ENCODE peak calls at places on chromosomes 13 and 19, in seven cellular contexts. X, Z, E, G, Q, I and U are unnamed samples.

GRCh38 chr19:19064098-19064722 is 416 bp downstream of the SLC25A42 start:
- DNase-seq in E (no peak), G (no peak), Z (no peak), Q (no peak), X (no peak), I (no peak), U (no peak)

GRCh38 chr13:113297370-113297871 is 382 bp downstream of the LAMP1 start:
- DNase-seq in Q (no peak), X (peak), G (no peak), I (peak), E (peak), Z (no peak), U (peak)

GRCh38 chr19:6828698-6829633 is 56.5 kb downstream of the VAV1 start:
- DNase-seq in G (no peak), X (peak), I (no peak), Z (no peak), E (peak), Q (no peak), U (peak)

GRCh38 chr13:102901615-102902305 is 55.9 kb downstream of the ERCC5 start:
- DNase-seq in G (no peak), I (no peak), E (no peak), X (no peak), Z (peak), Q (no peak), U (no peak)

GRCh38 chr19:13164370-13165090 is 14.3 kb downstream of the IER2 start:
- DNase-seq in E (peak), X (peak), Q (peak), G (peak), I (peak), Z (peak), U (peak)

GRCh38 chr19:3275068-3275582 is 50.7 kb downstream of the CELF5 start:
- DNase-seq in G (peak), E (peak), Z (no peak), X (peak), I (peak), Q (no peak), U (no peak)

GRCh38 chr13:54709546-54709945 is 1680.9 kb downstream of the OLFM4 start:
- DNase-seq in Q (no peak), I (peak), Z (no peak), X (no peak), E (no peak), G (no peak), U (no peak)

GRCh38 chr19:54415901-54416621 is 797 bp downstream of the TTYH1 start:
- DNase-seq in G (no peak), I (no peak), Z (no peak), X (no peak), E (no peak), Q (peak), U (no peak)

GRCh38 chr19:50817941-50818858 is 5.4 kb downstream of the KLK1 start:
- DNase-seq in I (peak), Z (no peak), X (peak), E (peak), Q (peak), G (peak), U (no peak)

GRCh38 chr13:41601718-41602445 is 144.5 kb downstream of the RGCC start:
- DNase-seq in Z (no peak), G (no peak), X (no peak), Q (no peak), E (no peak), I (peak), U (no peak)

GRCh38 chr13:45257638-45258338 is 56.9 kb upstream of the KCTD4 start:
- DNase-seq in E (no peak), Z (peak), X (no peak), I (no peak), Q (no peak), G (no peak), U (no peak)

GRCh38 chr19:33052352-33052972 is 12.2 kb downstream of the RHPN2 start:
- DNase-seq in I (peak), X (no peak), G (no peak), Q (no peak), Z (peak), E (no peak), U (peak)

GRCh38 chr19:17627921-17628320 is 60.2 kb downstream of the UNC13A start:
- DNase-seq in E (no peak), G (no peak), I (no peak), Q (no peak), Z (no peak), X (no peak), U (no peak)

GRCh38 chr19:17627161-17627560 is 61.0 kb downstream of the UNC13A start:
- DNase-seq in I (no peak), G (no peak), E (no peak), Q (no peak), Z (no peak), X (no peak), U (no peak)

GRCh38 chr19:17633700-17634099 is 54.5 kb downstream of the UNC13A start:
- DNase-seq in I (no peak), Z (no peak), X (no peak), E (no peak), Q (no peak), G (no peak), U (no peak)

GRCh38 chr19:17629760-17630159 is 58.4 kb downstream of the UNC13A start:
- DNase-seq in X (no peak), G (no peak), Q (no peak), E (no peak), I (no peak), Z (no peak), U (no peak)

DNA sequence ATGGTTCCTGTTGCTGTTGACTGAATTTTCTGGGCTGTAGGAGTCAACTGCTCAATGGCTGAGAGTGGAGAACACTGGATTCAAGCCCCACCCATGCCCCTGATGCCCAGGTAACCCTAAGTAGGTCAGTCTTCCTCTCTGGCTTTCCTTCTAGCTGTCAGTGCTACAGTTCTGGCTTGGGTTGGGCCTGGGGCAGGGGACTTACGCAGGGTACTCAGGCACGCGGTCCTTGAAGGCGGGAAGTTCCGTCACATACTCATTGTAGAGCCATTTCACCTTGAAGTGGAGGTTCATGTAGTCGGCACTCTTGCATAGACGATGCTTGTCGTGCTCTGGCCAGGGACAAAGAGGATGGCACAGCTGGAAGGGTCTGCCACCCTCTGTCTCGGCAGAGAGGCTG is 55.6 kb downstream of the UNC13A start:
- DNase-seq in I (no peak), Z (no peak), X (no peak), Q (no peak), E (no peak), G (no peak), U (no peak)
- H4K8ac ChIP-seq in I (no peak), Z (no peak), X (no peak), Q (no peak), E (no peak), G (peak), U (no peak)

GRCh38 chr13:110711778-110712070 is 1.8 kb upstream of the ING1 start:
- DNase-seq in I (peak), Z (no peak), X (no peak), E (no peak), G (no peak), Q (no peak), U (no peak)
- H3K9ac ChIP-seq in I (peak), Z (peak), X (peak), E (peak), G (no peak), Q (peak), U (peak)

DNA sequence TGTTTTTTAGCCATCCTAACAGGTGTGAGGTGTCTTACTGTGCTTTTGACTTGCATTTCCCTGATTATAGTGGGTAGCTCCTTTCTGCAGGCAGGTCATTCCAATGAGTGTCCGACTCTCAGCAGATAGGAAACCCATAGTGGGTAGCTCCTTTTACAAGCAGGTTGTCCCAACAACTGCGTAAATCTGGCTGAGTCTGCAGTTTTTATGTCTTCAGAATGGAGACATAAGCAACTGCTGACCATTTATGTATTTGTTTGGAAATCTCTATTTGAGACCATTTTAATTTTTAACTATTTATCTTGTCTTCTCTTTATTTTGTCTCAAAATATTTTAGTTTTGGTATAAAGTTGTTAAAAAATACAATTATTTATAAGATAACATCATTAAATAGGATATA is 839.4 kb downstream of the SLITRK6 start:
- DNase-seq in Z (no peak), I (no peak), E (no peak), G (no peak), X (no peak), Q (no peak), U (no peak)
- H4K8ac ChIP-seq in Z (no peak), I (no peak), E (no peak), G (no peak), X (no peak), Q (no peak), U (no peak)

GRCh38 chr19:16584825-16585801 is 12.9 kb upstream of the SLC35E1 start:
- DNase-seq in I (no peak), Z (no peak), E (no peak), G (no peak), X (no peak), Q (no peak), U (no peak)
- H3K9ac ChIP-seq in I (peak), Z (no peak), E (peak), G (peak), X (no peak), Q (no peak), U (no peak)

DNA sequence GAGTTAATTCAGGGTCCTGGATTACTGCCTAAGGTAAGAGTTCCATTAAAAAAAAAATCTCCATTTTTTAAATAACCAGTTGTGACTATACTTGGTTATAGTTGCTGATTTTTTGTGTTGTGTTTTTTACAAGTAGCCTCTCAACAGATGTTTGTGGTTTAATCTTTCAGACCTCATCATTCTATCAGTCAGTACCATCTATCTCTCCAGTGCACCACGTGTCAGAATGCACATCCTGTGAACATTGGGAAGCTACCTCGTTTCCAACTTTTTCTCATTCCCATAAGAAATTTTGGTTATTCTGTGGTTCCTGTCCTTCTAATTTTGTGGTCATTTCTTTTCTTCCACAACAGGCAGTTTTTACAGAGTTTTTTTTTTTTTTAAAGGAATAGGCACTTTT is 39.2 kb downstream of the WDFY2 start:
- DNase-seq in I (no peak), G (no peak), X (no peak), E (no peak), Z (no peak), Q (no peak), U (no peak)
- H4K8ac ChIP-seq in I (no peak), G (no peak), X (no peak), E (no peak), Z (no peak), Q (no peak), U (no peak)

GRCh38 chr13:105436946-105437345 is 1098.5 kb downstream of the EFNB2 start:
- DNase-seq in X (no peak), I (no peak), E (peak), G (no peak), Z (no peak), Q (no peak), U (no peak)
- H3K9ac ChIP-seq in X (no peak), I (no peak), E (no peak), G (no peak), Z (no peak), Q (no peak), U (no peak)